ENCODE peak calls at places on chromosomes 7 and 10, in six cellular contexts. C is upper lobe of right lung; R is heart right ventricle; M is CD8-positive, alpha-beta T cell; A is pancreas; G is right lobe of liver. E is an unnamed sample.
A peak's percentile ranks its signal among the peaks of the same experiment; 100 is the strongest.

GRCh38 chr7:25752169-25752568 is 399.8 kb upstream of the NFE2L3 start:
- DNase-seq in C (no peak), R (no peak), M (no peak), G (no peak), A (no peak), E (no peak)

GRCh38 chr7:101862280-101863220 is 45.1 kb downstream of the CUX1 start:
- DNase-seq in C (no peak), R (no peak), G (no peak), A (no peak), M (no peak), E (no peak)

GRCh38 chr10:60846173-60846572 is 67.9 kb downstream of the CDK1 start:
- DNase-seq in R (no peak), C (no peak), A (no peak), G (no peak), M (no peak), E (no peak)

GRCh38 chr10:11232222-11232961 is 214.7 kb downstream of the CELF2 start:
- DNase-seq in M (no peak), C (no peak), G (no peak), A (no peak), R (no peak), E (no peak)

GRCh38 chr7:117731455-117731854 is 141.8 kb downstream of the CTTNBP2 start:
- DNase-seq in G (no peak), C (no peak), R (no peak), M (no peak), A (no peak), E (no peak)

GRCh38 chr10:48289652-48290238 is 15.2 kb upstream of the FRMPD2 start:
- DNase-seq in A (peak; percentile 63), C (no peak), R (peak; percentile 35), G (no peak), M (peak; percentile 39), E (peak; percentile 78)

GRCh38 chr10:97211229-97211628 is 25.5 kb upstream of the SLIT1 start:
- DNase-seq in C (no peak), M (no peak), A (no peak), G (no peak), R (no peak), E (no peak)

GRCh38 chr10:58647366-58647765 is 134.7 kb downstream of the BICC1 start:
- DNase-seq in A (no peak), G (no peak), R (no peak), C (no peak), M (no peak), E (no peak)

GRCh38 chr10:1360011-1360580 is 303.9 kb downstream of the WDR37 start:
- DNase-seq in C (peak; percentile 59), R (no peak), G (no peak), M (no peak), A (no peak), E (no peak)

GRCh38 chr10:51000164-51000563 is 74.1 kb upstream of the PRKG1 start:
- DNase-seq in C (no peak), R (no peak), G (no peak), M (no peak), A (no peak), E (no peak)

GRCh38 chr7:4208086-4208485 is 474.0 kb upstream of the FOXK1 start:
- DNase-seq in C (peak; percentile 51), R (no peak), A (no peak), G (no peak), M (no peak), E (no peak)

GRCh38 chr10:106941297-106942034 is 223.0 kb downstream of the SORCS1 start:
- DNase-seq in R (no peak), G (peak; percentile 83), M (no peak), C (no peak), A (peak; percentile 42), E (peak; percentile 90)

GRCh38 chr10:11035318-11035920 is 17.7 kb downstream of the CELF2 start:
- DNase-seq in A (no peak), C (no peak), R (peak; percentile 60), M (no peak), G (no peak), E (no peak)

GRCh38 chr10:123842692-123843385 is 48.8 kb downstream of the CPXM2 start:
- DNase-seq in G (no peak), A (no peak), C (no peak), R (no peak), M (no peak), E (no peak)

GRCh38 chr7:156102267-156102666 is 290.0 kb upstream of the SHH start:
- DNase-seq in R (no peak), G (no peak), M (no peak), A (no peak), C (no peak), E (no peak)

GRCh38 chr7:125218076-125218475 is 288.5 kb upstream of the POT1 start:
- DNase-seq in M (no peak), R (no peak), G (no peak), C (no peak), A (no peak), E (no peak)

GRCh38 chr7:6399351-6399750 is 48.4 kb downstream of the DAGLB start:
- DNase-seq in G (no peak), C (no peak), A (no peak), M (no peak), R (no peak), E (no peak)

GRCh38 chr10:132805599-132805998 is 19.7 kb upstream of the NKX6-2 start:
- DNase-seq in C (no peak), R (no peak), G (no peak), M (no peak), A (no peak), E (no peak)

GRCh38 chr7:101814081-101814995 is 3.1 kb upstream of the CUX1 start:
- DNase-seq in C (peak; percentile 87), G (peak; percentile 64), R (peak; percentile 23), A (peak; percentile 76), M (peak; percentile 50), E (peak; percentile 54)

GRCh38 chr7:54545241-54545563 is 3.0 kb downstream of the VSTM2A start:
- DNase-seq in A (no peak), M (no peak), G (no peak), C (no peak), R (no peak), E (no peak)

GRCh38 chr7:130148561-130148960 is 56.6 kb downstream of the TMEM209 start:
- DNase-seq in M (no peak), C (no peak), R (no peak), G (no peak), A (no peak), E (no peak)

GRCh38 chr7:138478499-138478908 is 18.4 kb downstream of the TRIM24 start:
- DNase-seq in A (no peak), R (no peak), M (no peak), C (no peak), G (no peak), E (no peak)

GRCh38 chr10:11548763-11549089 is 62.7 kb downstream of the USP6NL start:
- DNase-seq in M (no peak), G (no peak), C (no peak), R (no peak), A (no peak), E (no peak)

GRCh38 chr10:62194924-62195674 is 73.5 kb downstream of the RTKN2 start:
- DNase-seq in M (no peak), G (no peak), R (no peak), A (no peak), C (no peak), E (no peak)

GRCh38 chr10:94038024-94038423 is 44.3 kb downstream of the PLCE1 start:
- DNase-seq in R (no peak), C (no peak), A (no peak), M (no peak), G (no peak), E (no peak)

GRCh38 chr10:4763960-4764428 is 62.0 kb upstream of the AKR1E2 start:
- DNase-seq in C (no peak), M (no peak), G (no peak), A (no peak), R (no peak), E (no peak)
- H3K4me1 ChIP-seq in C (no peaks in the 10 kb centered on the region), M (no peaks in the 10 kb centered on the region), G (no peaks in the 10 kb centered on the region), A (no peaks in the 10 kb centered on the region), R (peaks cover 25% of the 10 kb centered on the region), E (no peaks in the 10 kb centered on the region)

GRCh38 chr7:150745086-150745485 is 7.9 kb downstream of the GIMAP5 start:
- DNase-seq in C (no peak), G (no peak), M (no peak), A (no peak), R (no peak), E (no peak)
- H3K4me3 ChIP-seq in C (no peak overlapping the region), G (no peak overlapping the region), M (peak overlapping the region; percentile 83), A (no peak overlapping the region), R (no peak overlapping the region), E (no peak overlapping the region)

GRCh38 chr10:130742936-130743675 is 568.4 kb downstream of the TCERG1L start:
- DNase-seq in M (no peak), A (no peak), C (peak; percentile 45), R (no peak), G (peak; percentile 22), E (no peak)
- H3K27ac ChIP-seq in M (no peak overlapping the region), A (no peak overlapping the region), C (no peak overlapping the region), R (no peak overlapping the region), G (no peak overlapping the region), E (no peak overlapping the region)

GRCh38 chr10:80504897-80505465 is 32.7 kb upstream of the SH2D4B start:
- DNase-seq in C (no peak), G (no peak), R (no peak), M (no peak), A (no peak), E (no peak)

GRCh38 chr10:80504158-80504811 is 33.4 kb upstream of the SH2D4B start:
- DNase-seq in C (no peak), M (no peak), G (no peak), R (no peak), A (no peak), E (no peak)

GRCh38 chr10:80502621-80503583 is 34.8 kb upstream of the SH2D4B start:
- DNase-seq in G (no peak), R (no peak), C (no peak), M (no peak), A (no peak), E (no peak)

GRCh38 chr10:80501913-80502521 is 35.7 kb upstream of the SH2D4B start:
- DNase-seq in M (no peak), A (no peak), C (no peak), G (no peak), R (no peak), E (no peak)

GRCh38 chr10:80503584-80504157 is 34.0 kb upstream of the SH2D4B start:
- DNase-seq in A (no peak), C (no peak), G (no peak), M (no peak), R (no peak), E (no peak)
- H3K4me1 ChIP-seq in A (peaks cover 65% of the 10 kb centered on the region), C (peaks cover 90% of the 10 kb centered on the region), G (no peaks in the 10 kb centered on the region), M (peaks cover 75% of the 10 kb centered on the region), R (peaks cover 100% of the 10 kb centered on the region), E (peaks cover 61% of the 10 kb centered on the region)

GRCh38 chr10:27529010-27529783 is 25.1 kb downstream of the RAB18 start:
- DNase-seq in C (no peak), G (no peak), R (no peak), A (no peak), M (no peak), E (no peak)
- H3K4me3 ChIP-seq in C (no peak overlapping the region), G (no peak overlapping the region), R (no peak overlapping the region), A (no peak overlapping the region), M (no peak overlapping the region), E (no peak overlapping the region)